ENCODE peak calls at places on chromosomes 6 and 20, in eight cellular contexts. One of them, this sample, is unnamed.

GRCh38 chr20:13571662-13572061 is 67.1 kb downstream of the TASP1 start:
- DNase-seq in HCT116: no peak
- DNase-seq in A549: no peak
- DNase-seq in left lung: no peak
- DNase-seq in naive thymus-derived CD4-positive, alpha-beta T cell: no peak
- DNase-seq in lower lobe of right lung: no peak
- DNase-seq in IMR-90: no peak
- DNase-seq in GM23248: no peak
- DNase-seq in this sample: no peak

GRCh38 chr20:53708129-53708968 is 114.7 kb upstream of the ZNF217 start:
- DNase-seq in HCT116: no peak
- DNase-seq in A549: no peak
- DNase-seq in left lung: no peak
- DNase-seq in naive thymus-derived CD4-positive, alpha-beta T cell: peak; percentile 18
- DNase-seq in lower lobe of right lung: no peak
- DNase-seq in IMR-90: peak; percentile 85
- DNase-seq in GM23248: peak; percentile 57
- DNase-seq in this sample: peak; percentile 61

GRCh38 chr6:41537359-41537758 is 8.8 kb upstream of the FOXP4 start:
- DNase-seq in HCT116: no peak
- DNase-seq in A549: no peak
- DNase-seq in left lung: no peak
- DNase-seq in naive thymus-derived CD4-positive, alpha-beta T cell: no peak
- DNase-seq in lower lobe of right lung: no peak
- DNase-seq in IMR-90: no peak
- DNase-seq in GM23248: no peak
- DNase-seq in this sample: no peak

GRCh38 chr6:81793811-81794210 is 41.3 kb upstream of the TENT5A start:
- DNase-seq in HCT116: no peak
- DNase-seq in A549: no peak
- DNase-seq in left lung: no peak
- DNase-seq in naive thymus-derived CD4-positive, alpha-beta T cell: no peak
- DNase-seq in lower lobe of right lung: no peak
- DNase-seq in IMR-90: peak; percentile 58
- DNase-seq in GM23248: peak; percentile 65
- DNase-seq in this sample: peak; percentile 31

GRCh38 chr20:37714973-37715657 is 21.3 kb downstream of the CTNNBL1 start:
- DNase-seq in HCT116: no peak
- DNase-seq in A549: no peak
- DNase-seq in left lung: no peak
- DNase-seq in naive thymus-derived CD4-positive, alpha-beta T cell: no peak
- DNase-seq in lower lobe of right lung: no peak
- DNase-seq in IMR-90: peak; percentile 64
- DNase-seq in GM23248: peak; percentile 53
- DNase-seq in this sample: peak; percentile 77

GRCh38 chr6:134258849-134259306 is 59.0 kb downstream of the SGK1 start:
- DNase-seq in HCT116: no peak
- DNase-seq in A549: no peak
- DNase-seq in left lung: no peak
- DNase-seq in naive thymus-derived CD4-positive, alpha-beta T cell: no peak
- DNase-seq in lower lobe of right lung: no peak
- DNase-seq in IMR-90: no peak
- DNase-seq in GM23248: no peak
- DNase-seq in this sample: no peak

GRCh38 chr6:99875068-99875467 is 119.0 kb downstream of the MCHR2 start:
- DNase-seq in HCT116: no peak
- DNase-seq in A549: no peak
- DNase-seq in left lung: no peak
- DNase-seq in naive thymus-derived CD4-positive, alpha-beta T cell: no peak
- DNase-seq in lower lobe of right lung: no peak
- DNase-seq in IMR-90: no peak
- DNase-seq in GM23248: no peak
- DNase-seq in this sample: no peak

GRCh38 chr6:25250878-25251277 is 28.3 kb upstream of the CARMIL1 start:
- DNase-seq in HCT116: peak; percentile 21
- DNase-seq in A549: peak; percentile 3
- DNase-seq in left lung: no peak
- DNase-seq in naive thymus-derived CD4-positive, alpha-beta T cell: no peak
- DNase-seq in lower lobe of right lung: no peak
- DNase-seq in IMR-90: peak; percentile 46
- DNase-seq in GM23248: peak; percentile 69
- DNase-seq in this sample: peak; percentile 8

GRCh38 chr6:24009319-24009718 is 116.7 kb upstream of the NRSN1 start:
- DNase-seq in HCT116: no peak
- DNase-seq in A549: no peak
- DNase-seq in left lung: no peak
- DNase-seq in naive thymus-derived CD4-positive, alpha-beta T cell: no peak
- DNase-seq in lower lobe of right lung: no peak
- DNase-seq in IMR-90: no peak
- DNase-seq in GM23248: no peak
- DNase-seq in this sample: no peak

GRCh38 chr6:36914227-36914794 is 28.6 kb downstream of the C6orf89 start:
- DNase-seq in HCT116: peak; percentile 73
- DNase-seq in A549: peak; percentile 68
- DNase-seq in left lung: no peak
- DNase-seq in naive thymus-derived CD4-positive, alpha-beta T cell: no peak
- DNase-seq in lower lobe of right lung: peak; percentile 61
- DNase-seq in IMR-90: peak; percentile 56
- DNase-seq in GM23248: peak; percentile 71
- DNase-seq in this sample: peak; percentile 59

GRCh38 chr6:21742238-21742660 is 148.7 kb downstream of the SOX4 start:
- DNase-seq in HCT116: peak; percentile 75
- DNase-seq in A549: peak; percentile 83
- DNase-seq in left lung: no peak
- DNase-seq in naive thymus-derived CD4-positive, alpha-beta T cell: no peak
- DNase-seq in lower lobe of right lung: no peak
- DNase-seq in IMR-90: peak; percentile 98
- DNase-seq in GM23248: peak; percentile 65
- DNase-seq in this sample: peak; percentile 91

GRCh38 chr6:26022166-26022510 is 59.5 kb downstream of the TRIM38 start:
- DNase-seq in HCT116: peak; percentile 71
- DNase-seq in A549: peak; percentile 81
- DNase-seq in left lung: peak; percentile 67
- DNase-seq in naive thymus-derived CD4-positive, alpha-beta T cell: peak; percentile 67
- DNase-seq in lower lobe of right lung: no peak
- DNase-seq in IMR-90: peak; percentile 88
- DNase-seq in GM23248: peak; percentile 92
- DNase-seq in this sample: peak; percentile 93

DNA sequence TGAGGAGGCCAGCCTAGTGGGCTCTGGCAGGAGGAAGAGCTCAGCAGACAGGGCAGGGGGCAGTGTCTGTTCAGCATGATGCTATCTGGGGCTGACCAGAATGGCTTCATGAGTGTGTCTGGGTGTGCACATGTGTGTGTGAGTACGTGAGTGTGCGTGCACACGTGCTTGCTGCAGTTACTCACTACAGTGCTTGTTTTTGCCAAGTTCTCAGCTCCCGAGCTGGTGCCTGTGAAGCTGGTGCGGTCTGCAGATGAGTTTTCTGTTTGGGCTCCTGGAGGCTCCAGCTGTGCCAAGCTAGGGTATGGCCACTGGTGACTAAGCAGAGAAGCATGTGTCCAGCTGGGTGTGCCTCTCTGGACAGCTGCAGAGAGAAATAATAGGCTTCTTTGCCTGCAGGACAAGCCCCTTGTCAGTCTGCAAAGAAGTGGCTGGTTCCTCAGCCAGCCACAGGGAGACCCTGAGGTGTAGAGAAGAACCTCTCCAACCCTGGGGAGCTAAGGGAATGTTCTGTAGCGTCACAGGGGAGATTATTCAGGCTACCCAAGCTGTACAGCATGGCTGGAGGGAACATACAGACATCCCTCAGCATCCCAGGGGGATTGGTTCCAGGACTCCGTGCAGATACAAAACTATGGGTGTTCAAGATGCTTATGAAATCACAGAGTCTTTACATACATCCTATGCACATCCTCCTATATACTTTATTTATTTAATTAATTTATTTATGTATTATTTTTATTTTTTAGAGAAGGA is 40.2 kb upstream of the FAM50B start:
- DNase-seq in HCT116: peak; percentile 66
- DNase-seq in A549: peak; percentile 77
- DNase-seq in left lung: no peak
- DNase-seq in naive thymus-derived CD4-positive, alpha-beta T cell: no peak
- DNase-seq in lower lobe of right lung: no peak
- DNase-seq in IMR-90: peak; percentile 90
- DNase-seq in GM23248: peak; percentile 97
- DNase-seq in this sample: peak; percentile 85
- H3K4me3 ChIP-seq in HCT116: peak overlapping the region; percentile 49
- H3K4me3 ChIP-seq in A549: no peak overlapping the region
- H3K4me3 ChIP-seq in left lung: no peak overlapping the region
- H3K4me3 ChIP-seq in naive thymus-derived CD4-positive, alpha-beta T cell: no peak overlapping the region
- H3K4me3 ChIP-seq in lower lobe of right lung: no peak overlapping the region
- H3K4me3 ChIP-seq in IMR-90: no peak overlapping the region
- H3K4me3 ChIP-seq in GM23248: peak overlapping the region; percentile 11
- H3K4me3 ChIP-seq in this sample: peak overlapping the region; percentile 52

GRCh38 chr6:39208233-39208720 is 21.0 kb downstream of the KCNK5 start:
- DNase-seq in HCT116: no peak
- DNase-seq in A549: no peak
- DNase-seq in left lung: no peak
- DNase-seq in naive thymus-derived CD4-positive, alpha-beta T cell: no peak
- DNase-seq in lower lobe of right lung: no peak
- DNase-seq in IMR-90: no peak
- DNase-seq in GM23248: no peak
- DNase-seq in this sample: no peak

GRCh38 chr6:39207421-39208232 is 21.6 kb downstream of the KCNK5 start:
- DNase-seq in HCT116: no peak
- DNase-seq in A549: no peak
- DNase-seq in left lung: no peak
- DNase-seq in naive thymus-derived CD4-positive, alpha-beta T cell: no peak
- DNase-seq in lower lobe of right lung: no peak
- DNase-seq in IMR-90: no peak
- DNase-seq in GM23248: no peak
- DNase-seq in this sample: no peak

GRCh38 chr6:39204646-39205244 is 24.5 kb downstream of the KCNK5 start:
- DNase-seq in HCT116: no peak
- DNase-seq in A549: no peak
- DNase-seq in left lung: no peak
- DNase-seq in naive thymus-derived CD4-positive, alpha-beta T cell: no peak
- DNase-seq in lower lobe of right lung: no peak
- DNase-seq in IMR-90: no peak
- DNase-seq in GM23248: no peak
- DNase-seq in this sample: no peak

GRCh38 chr6:39203804-39204495 is 25.3 kb downstream of the KCNK5 start:
- DNase-seq in HCT116: peak; percentile 27
- DNase-seq in A549: peak; percentile 73
- DNase-seq in left lung: peak; percentile 87
- DNase-seq in naive thymus-derived CD4-positive, alpha-beta T cell: no peak
- DNase-seq in lower lobe of right lung: peak; percentile 90
- DNase-seq in IMR-90: no peak
- DNase-seq in GM23248: no peak
- DNase-seq in this sample: no peak

DNA sequence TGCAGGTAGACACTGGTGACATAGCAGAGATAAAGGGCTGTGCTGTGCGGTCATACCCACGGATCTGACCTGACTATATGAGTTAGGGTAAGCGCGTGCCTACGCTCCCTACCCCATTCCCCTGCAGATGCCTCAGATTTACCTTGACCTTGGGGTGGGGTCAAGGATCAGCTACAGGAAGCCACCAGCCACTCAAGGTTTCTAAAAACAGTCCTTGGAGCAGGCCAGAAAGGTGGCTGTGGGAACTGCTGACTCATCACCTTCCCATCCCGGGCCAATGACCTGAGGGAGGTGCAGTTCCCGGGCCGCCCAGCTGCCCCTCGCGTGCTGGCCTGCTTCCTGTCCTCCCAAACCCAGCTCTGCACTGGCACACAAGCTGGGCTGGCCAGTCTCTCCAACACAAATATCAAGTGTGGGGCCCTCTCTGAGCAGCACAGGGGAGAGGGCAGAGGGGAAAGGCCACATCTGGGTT is 23.0 kb downstream of the KCNK5 start:
- DNase-seq in HCT116: no peak
- DNase-seq in A549: peak; percentile 14
- DNase-seq in left lung: peak; percentile 76
- DNase-seq in naive thymus-derived CD4-positive, alpha-beta T cell: no peak
- DNase-seq in lower lobe of right lung: peak; percentile 63
- DNase-seq in IMR-90: no peak
- DNase-seq in GM23248: no peak
- DNase-seq in this sample: no peak
- H3K27ac ChIP-seq in HCT116: no peak overlapping the region
- H3K27ac ChIP-seq in A549: peak overlapping the region; percentile 8
- H3K27ac ChIP-seq in left lung: no peak overlapping the region
- H3K27ac ChIP-seq in naive thymus-derived CD4-positive, alpha-beta T cell: no peak overlapping the region
- H3K27ac ChIP-seq in lower lobe of right lung: peak overlapping the region; percentile 79
- H3K27ac ChIP-seq in IMR-90: no peak overlapping the region
- H3K27ac ChIP-seq in GM23248: no peak overlapping the region
- H3K27ac ChIP-seq in this sample: no peak overlapping the region

GRCh38 chr20:23132293-23132929 is 46.3 kb upstream of the CD93 start:
- DNase-seq in HCT116: no peak
- DNase-seq in A549: no peak
- DNase-seq in left lung: peak; percentile 37
- DNase-seq in naive thymus-derived CD4-positive, alpha-beta T cell: no peak
- DNase-seq in lower lobe of right lung: peak; percentile 57
- DNase-seq in IMR-90: no peak
- DNase-seq in GM23248: no peak
- DNase-seq in this sample: no peak

GRCh38 chr20:23131766-23132165 is 45.6 kb upstream of the CD93 start:
- DNase-seq in HCT116: no peak
- DNase-seq in A549: no peak
- DNase-seq in left lung: no peak
- DNase-seq in naive thymus-derived CD4-positive, alpha-beta T cell: no peak
- DNase-seq in lower lobe of right lung: no peak
- DNase-seq in IMR-90: no peak
- DNase-seq in GM23248: no peak
- DNase-seq in this sample: peak; percentile 31

GRCh38 chr20:23129256-23129655 is 43.1 kb upstream of the CD93 start:
- DNase-seq in HCT116: no peak
- DNase-seq in A549: no peak
- DNase-seq in left lung: no peak
- DNase-seq in naive thymus-derived CD4-positive, alpha-beta T cell: no peak
- DNase-seq in lower lobe of right lung: no peak
- DNase-seq in IMR-90: no peak
- DNase-seq in GM23248: no peak
- DNase-seq in this sample: no peak

GRCh38 chr20:23129891-23130621 is 43.9 kb upstream of the CD93 start:
- DNase-seq in HCT116: no peak
- DNase-seq in A549: no peak
- DNase-seq in left lung: peak; percentile 30
- DNase-seq in naive thymus-derived CD4-positive, alpha-beta T cell: no peak
- DNase-seq in lower lobe of right lung: no peak
- DNase-seq in IMR-90: no peak
- DNase-seq in GM23248: no peak
- DNase-seq in this sample: no peak

GRCh38 chr20:23130622-23130916 is 44.4 kb upstream of the CD93 start:
- DNase-seq in HCT116: no peak
- DNase-seq in A549: no peak
- DNase-seq in left lung: no peak
- DNase-seq in naive thymus-derived CD4-positive, alpha-beta T cell: no peak
- DNase-seq in lower lobe of right lung: no peak
- DNase-seq in IMR-90: no peak
- DNase-seq in GM23248: no peak
- DNase-seq in this sample: no peak
- H3K4me1 ChIP-seq in HCT116: no peaks in the 10 kb centered on the region
- H3K4me1 ChIP-seq in A549: no peaks in the 10 kb centered on the region
- H3K4me1 ChIP-seq in left lung: peaks cover 99% of the 10 kb centered on the region
- H3K4me1 ChIP-seq in naive thymus-derived CD4-positive, alpha-beta T cell: no peaks in the 10 kb centered on the region
- H3K4me1 ChIP-seq in lower lobe of right lung: peaks cover 63% of the 10 kb centered on the region
- H3K4me1 ChIP-seq in IMR-90: peaks cover 4% of the 10 kb centered on the region
- H3K4me1 ChIP-seq in GM23248: peaks cover 4% of the 10 kb centered on the region
- H3K4me1 ChIP-seq in this sample: peaks cover 3% of the 10 kb centered on the region

GRCh38 chr20:3980260-3981131 is 34.9 kb downstream of the RNF24 start:
- DNase-seq in HCT116: no peak
- DNase-seq in A549: peak; percentile 76
- DNase-seq in left lung: no peak
- DNase-seq in naive thymus-derived CD4-positive, alpha-beta T cell: no peak
- DNase-seq in lower lobe of right lung: no peak
- DNase-seq in IMR-90: peak; percentile 73
- DNase-seq in GM23248: peak; percentile 87
- DNase-seq in this sample: peak; percentile 72

GRCh38 chr20:3981132-3981452 is 34.3 kb downstream of the RNF24 start:
- DNase-seq in HCT116: no peak
- DNase-seq in A549: no peak
- DNase-seq in left lung: no peak
- DNase-seq in naive thymus-derived CD4-positive, alpha-beta T cell: no peak
- DNase-seq in lower lobe of right lung: no peak
- DNase-seq in IMR-90: no peak
- DNase-seq in GM23248: no peak
- DNase-seq in this sample: no peak
- H3K4me3 ChIP-seq in HCT116: no peak overlapping the region
- H3K4me3 ChIP-seq in A549: peak overlapping the region; percentile 36
- H3K4me3 ChIP-seq in left lung: peak overlapping the region; percentile 29
- H3K4me3 ChIP-seq in naive thymus-derived CD4-positive, alpha-beta T cell: peak overlapping the region; percentile 21
- H3K4me3 ChIP-seq in lower lobe of right lung: peak overlapping the region; percentile 47
- H3K4me3 ChIP-seq in IMR-90: peak overlapping the region; percentile 33
- H3K4me3 ChIP-seq in GM23248: peak overlapping the region; percentile 75
- H3K4me3 ChIP-seq in this sample: no peak overlapping the region